ENCODE peak calls at places on chromosomes 1 and 21, in four cellular contexts. One of them, this sample, is unnamed.

GRCh38 chr1:115911298-115911697 is 65.0 kb upstream of the SLC22A15 start:
- DNase-seq in K562: no peak
- DNase-seq in H1: no peak
- DNase-seq in HepG2: no peak
- DNase-seq in this sample: no peak

GRCh38 chr1:3283849-3284248 is 170.6 kb upstream of the ARHGEF16 start:
- DNase-seq in K562: peak
- DNase-seq in H1: no peak
- DNase-seq in HepG2: peak
- DNase-seq in this sample: no peak

GRCh38 chr1:23743287-23744052 is at the start of gene ELOA:
- DNase-seq in K562: peak
- DNase-seq in H1: peak
- DNase-seq in HepG2: peak
- DNase-seq in this sample: no peak

GRCh38 chr1:2413495-2414296 is 1.3 kb upstream of the PEX10 start:
- DNase-seq in K562: peak
- DNase-seq in H1: no peak
- DNase-seq in HepG2: peak
- DNase-seq in this sample: no peak

GRCh38 chr1:244094880-244095522 is 43.9 kb downstream of the ZBTB18 start:
- DNase-seq in K562: no peak
- DNase-seq in H1: no peak
- DNase-seq in HepG2: no peak
- DNase-seq in this sample: no peak

GRCh38 chr1:39115271-39116110 is 89.0 kb upstream of the MACF1 start:
- DNase-seq in K562: peak
- DNase-seq in H1: no peak
- DNase-seq in HepG2: no peak
- DNase-seq in this sample: no peak

GRCh38 chr1:230163205-230163604 is 96.2 kb downstream of the GALNT2 start:
- DNase-seq in K562: no peak
- DNase-seq in H1: no peak
- DNase-seq in HepG2: no peak
- DNase-seq in this sample: no peak

GRCh38 chr1:70044832-70045231 is 160.5 kb downstream of the LRRC40 start:
- DNase-seq in K562: no peak
- DNase-seq in H1: no peak
- DNase-seq in HepG2: no peak
- DNase-seq in this sample: no peak

GRCh38 chr1:217315346-217315745 is 315.5 kb downstream of the GPATCH2 start:
- DNase-seq in K562: no peak
- DNase-seq in H1: no peak
- DNase-seq in HepG2: no peak
- DNase-seq in this sample: no peak

GRCh38 chr1:111372336-111372965 is 55.1 kb downstream of the OVGP1 start:
- DNase-seq in K562: no peak
- DNase-seq in H1: no peak
- DNase-seq in HepG2: no peak
- DNase-seq in this sample: no peak

GRCh38 chr1:5693595-5693994 is 298.6 kb downstream of the NPHP4 start:
- DNase-seq in K562: no peak
- DNase-seq in H1: no peak
- DNase-seq in HepG2: no peak
- DNase-seq in this sample: no peak

GRCh38 chr21:43774163-43774562 is 1.9 kb downstream of the CSTB start:
- DNase-seq in K562: no peak
- DNase-seq in H1: no peak
- DNase-seq in HepG2: no peak
- DNase-seq in this sample: no peak

GRCh38 chr21:43775190-43775589 is 918 bp downstream of the CSTB start:
- DNase-seq in K562: no peak
- DNase-seq in H1: no peak
- DNase-seq in HepG2: no peak
- DNase-seq in this sample: no peak

GRCh38 chr21:43778469-43779335 is 2.6 kb upstream of the CSTB start:
- DNase-seq in K562: no peak
- DNase-seq in H1: no peak
- DNase-seq in HepG2: no peak
- DNase-seq in this sample: no peak

GRCh38 chr21:43777953-43778352 is 1.8 kb upstream of the CSTB start:
- DNase-seq in K562: no peak
- DNase-seq in H1: no peak
- DNase-seq in HepG2: no peak
- DNase-seq in this sample: no peak

DNA sequence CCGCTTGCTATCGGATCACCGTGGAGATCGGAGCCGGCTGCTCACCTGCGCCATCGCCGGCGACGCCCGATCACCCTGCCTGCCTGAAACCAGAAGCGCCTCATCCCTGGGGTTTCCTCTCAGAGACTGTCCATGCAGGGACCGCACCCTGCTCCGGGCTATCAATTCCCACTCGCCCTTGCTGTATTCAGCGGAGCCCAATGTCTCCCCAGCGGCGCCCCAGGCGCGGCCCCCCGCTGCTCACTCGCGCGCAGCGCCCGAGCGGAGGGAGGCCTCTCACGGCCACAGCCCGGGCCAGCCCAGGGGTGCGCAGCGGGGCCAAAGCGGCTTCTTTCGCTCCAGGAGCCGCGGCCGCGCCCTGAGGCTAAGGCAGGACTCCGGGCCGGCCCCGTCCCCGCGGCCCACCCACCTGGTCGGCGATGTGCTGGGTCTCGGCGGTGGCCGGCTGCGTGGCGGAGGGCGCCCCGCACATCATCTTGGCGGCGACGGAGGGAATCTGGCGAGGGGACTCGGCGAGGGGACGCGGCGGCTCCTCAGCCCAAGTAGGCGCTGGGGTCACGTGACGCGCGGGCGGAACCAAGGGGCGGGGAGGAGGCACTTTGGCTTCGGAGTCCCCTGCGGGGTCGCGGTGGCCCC is at the start of gene CSTB:
- DNase-seq in K562: no peak
- DNase-seq in H1: no peak
- DNase-seq in HepG2: peak
- DNase-seq in this sample: no peak
- TF ChIP-seq TAF1 in K562: peak
- TF ChIP-seq TAF1 in H1: peak
- TF ChIP-seq TAF1 in HepG2: peak
- TF ChIP-seq TAF1 in this sample: peak

DNA sequence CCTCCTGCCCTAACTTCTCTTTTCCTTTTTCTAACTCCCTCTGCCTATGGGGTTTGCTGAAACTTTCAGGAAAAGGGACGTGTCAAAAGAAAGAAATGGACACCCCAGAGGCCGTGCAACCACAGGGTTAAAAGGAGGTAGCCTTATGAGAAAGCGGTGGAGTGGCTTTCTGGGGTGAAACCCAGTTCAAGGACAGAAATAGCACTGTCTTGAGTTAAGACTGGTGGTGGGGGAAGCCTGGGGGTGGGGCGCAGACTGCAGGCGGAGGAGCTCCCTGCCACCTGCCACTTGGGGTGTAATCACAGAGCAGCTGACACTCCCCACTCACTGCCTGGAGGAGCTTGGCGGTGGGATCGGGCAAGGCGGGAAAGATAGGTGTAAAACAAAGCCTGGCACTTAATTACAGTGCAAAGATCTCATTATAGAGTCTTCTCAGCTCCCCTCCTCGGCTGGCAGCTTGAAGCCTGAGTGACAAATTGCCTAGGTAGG is 756 bp upstream of the TLR5 start:
- DNase-seq in K562: peak
- DNase-seq in H1: no peak
- DNase-seq in HepG2: no peak
- DNase-seq in this sample: peak
- TF ChIP-seq CBX5 in K562: peak
- TF ChIP-seq CBX5 in H1: no peak
- TF ChIP-seq CBX5 in HepG2: no peak
- TF ChIP-seq CBX5 in this sample: no peak

GRCh38 chr1:18875107-18875795 is 15.8 kb upstream of the TAS1R2 start:
- DNase-seq in K562: peak
- DNase-seq in H1: peak
- DNase-seq in HepG2: peak
- DNase-seq in this sample: no peak
- TF ChIP-seq TAF1 in K562: no peak
- TF ChIP-seq TAF1 in H1: no peak
- TF ChIP-seq TAF1 in HepG2: no peak
- TF ChIP-seq TAF1 in this sample: no peak

GRCh38 chr1:232697191-232697590 is 67.3 kb upstream of the SIPA1L2 start:
- DNase-seq in K562: no peak
- DNase-seq in H1: no peak
- DNase-seq in HepG2: no peak
- DNase-seq in this sample: no peak

GRCh38 chr1:232695626-232696025 is 65.7 kb upstream of the SIPA1L2 start:
- DNase-seq in K562: no peak
- DNase-seq in H1: no peak
- DNase-seq in HepG2: no peak
- DNase-seq in this sample: no peak

GRCh38 chr1:232704694-232705680 is 75.1 kb upstream of the SIPA1L2 start:
- DNase-seq in K562: no peak
- DNase-seq in H1: no peak
- DNase-seq in HepG2: peak
- DNase-seq in this sample: no peak

GRCh38 chr1:232704256-232704655 is 74.3 kb upstream of the SIPA1L2 start:
- DNase-seq in K562: no peak
- DNase-seq in H1: no peak
- DNase-seq in HepG2: no peak
- DNase-seq in this sample: no peak

GRCh38 chr1:232699814-232700213 is 69.9 kb upstream of the SIPA1L2 start:
- DNase-seq in K562: no peak
- DNase-seq in H1: no peak
- DNase-seq in HepG2: no peak
- DNase-seq in this sample: no peak
- TF ChIP-seq CBX5 in K562: no peak
- TF ChIP-seq CBX5 in H1: no peak
- TF ChIP-seq CBX5 in HepG2: no peak
- TF ChIP-seq CBX5 in this sample: no peak

DNA sequence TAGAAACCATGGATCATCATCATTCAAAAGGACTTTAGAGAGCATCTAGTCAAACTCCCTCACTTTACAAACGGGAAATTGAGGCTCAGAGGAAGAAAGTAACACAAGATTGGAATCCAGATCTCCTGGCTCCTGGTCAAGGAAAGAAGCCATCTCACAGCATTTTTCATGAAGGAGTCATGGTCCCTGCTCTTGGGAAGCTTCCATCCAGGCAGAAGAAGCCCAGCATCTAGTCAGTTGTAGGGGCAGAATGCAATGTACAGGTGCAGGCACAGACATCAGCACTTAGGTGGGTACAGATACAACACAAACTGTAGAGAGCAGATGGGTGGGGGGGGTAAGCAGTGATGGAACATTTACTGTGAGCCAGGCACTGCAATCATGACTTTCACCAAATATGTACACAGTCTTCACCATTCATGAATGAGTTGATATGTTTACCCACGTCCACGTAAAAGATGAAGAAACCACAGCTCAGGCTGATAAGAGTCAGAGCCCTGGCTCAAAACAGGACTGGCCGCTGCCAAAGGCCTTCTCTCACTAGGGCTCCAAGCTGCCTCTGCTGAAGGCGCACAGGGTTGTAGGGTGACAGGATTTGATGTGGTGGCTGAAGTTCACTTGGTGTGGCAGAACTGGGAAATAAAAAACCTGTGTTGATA is 44.0 kb downstream of the OPTC start:
- DNase-seq in K562: no peak
- DNase-seq in H1: no peak
- DNase-seq in HepG2: peak
- DNase-seq in this sample: no peak
- TF ChIP-seq TAF1 in K562: no peak
- TF ChIP-seq TAF1 in H1: no peak
- TF ChIP-seq TAF1 in HepG2: no peak
- TF ChIP-seq TAF1 in this sample: no peak

GRCh38 chr1:184424945-184425344 is 38.1 kb downstream of the C1orf21 start:
- DNase-seq in K562: no peak
- DNase-seq in H1: no peak
- DNase-seq in HepG2: no peak
- DNase-seq in this sample: no peak
- TF ChIP-seq CBX5 in K562: no peak
- TF ChIP-seq CBX5 in H1: no peak
- TF ChIP-seq CBX5 in HepG2: no peak
- TF ChIP-seq CBX5 in this sample: no peak

This sample was measured in GM12878.